ENCODE peak calls at places on chromosome X, in five cellular contexts. Y, J, I, S and R are unnamed samples.

GRCh38 chrX:86002076-86002896 is 45.1 kb downstream of the CHM start:
- DNase-seq in Y (no peak), I (no peak), J (no peak), S (peak), R (no peak)

GRCh38 chrX:149208285-149208684 is 296.8 kb downstream of the IDS start:
- DNase-seq in Y (no peak), J (no peak), I (no peak), S (no peak), R (no peak)

GRCh38 chrX:16114640-16115039 is 8.7 kb upstream of the GRPR start:
- DNase-seq in Y (no peak), I (no peak), S (no peak), J (no peak), R (no peak)

GRCh38 chrX:130741584-130741983 is 161.4 kb downstream of the ENOX2 start:
- DNase-seq in Y (no peak), S (no peak), I (no peak), J (no peak), R (no peak)

GRCh38 chrX:40109288-40110008 is 11.7 kb upstream of the BCOR start:
- DNase-seq in J (no peak), I (peak), S (peak), Y (no peak), R (no peak)

GRCh38 chrX:5242091-5242790 is 986.4 kb downstream of the NLGN4X start:
- DNase-seq in S (no peak), Y (no peak), I (no peak), J (no peak), R (no peak)

GRCh38 chrX:70508296-70508911 is 63.8 kb downstream of the DLG3 start:
- DNase-seq in S (no peak), I (no peak), J (no peak), Y (no peak), R (no peak)

GRCh38 chrX:134101636-134102035 is 116.2 kb upstream of the GPC3 start:
- DNase-seq in I (no peak), J (no peak), S (no peak), Y (no peak), R (no peak)

GRCh38 chrX:10761447-10761846 is 141.1 kb upstream of the MID1 start:
- DNase-seq in J (no peak), S (no peak), Y (no peak), I (no peak), R (no peak)

GRCh38 chrX:97066381-97066780 is 182.7 kb downstream of the RPA4 start:
- DNase-seq in I (no peak), Y (no peak), S (no peak), J (no peak), R (no peak)

GRCh38 chrX:39576081-39576701 is 521.6 kb downstream of the BCOR start:
- DNase-seq in S (no peak), Y (no peak), I (no peak), J (no peak), R (no peak)

GRCh38 chrX:41127476-41128192 is 42.4 kb downstream of the USP9X start:
- DNase-seq in Y (no peak), I (no peak), S (peak), J (no peak), R (no peak)

GRCh38 chrX:132636080-132636479 is 147.2 kb upstream of the MBNL3 start:
- DNase-seq in I (no peak), S (no peak), Y (no peak), J (no peak), R (no peak)

GRCh38 chrX:24117288-24117687 is 32.2 kb upstream of the ZFX start:
- DNase-seq in Y (no peak), I (no peak), J (no peak), S (peak), R (no peak)

GRCh38 chrX:139831689-139832456 is 101.0 kb downstream of the ATP11C start:
- DNase-seq in J (no peak), S (peak), I (no peak), Y (no peak), R (no peak)

GRCh38 chrX:25191403-25191802 is 175.6 kb upstream of the ARX start:
- DNase-seq in I (no peak), S (no peak), J (no peak), Y (no peak), R (no peak)

GRCh38 chrX:124984140-124984813 is 335.4 kb upstream of the TEX13C start:
- DNase-seq in J (no peak), I (no peak), Y (no peak), S (no peak), R (no peak)

DNA sequence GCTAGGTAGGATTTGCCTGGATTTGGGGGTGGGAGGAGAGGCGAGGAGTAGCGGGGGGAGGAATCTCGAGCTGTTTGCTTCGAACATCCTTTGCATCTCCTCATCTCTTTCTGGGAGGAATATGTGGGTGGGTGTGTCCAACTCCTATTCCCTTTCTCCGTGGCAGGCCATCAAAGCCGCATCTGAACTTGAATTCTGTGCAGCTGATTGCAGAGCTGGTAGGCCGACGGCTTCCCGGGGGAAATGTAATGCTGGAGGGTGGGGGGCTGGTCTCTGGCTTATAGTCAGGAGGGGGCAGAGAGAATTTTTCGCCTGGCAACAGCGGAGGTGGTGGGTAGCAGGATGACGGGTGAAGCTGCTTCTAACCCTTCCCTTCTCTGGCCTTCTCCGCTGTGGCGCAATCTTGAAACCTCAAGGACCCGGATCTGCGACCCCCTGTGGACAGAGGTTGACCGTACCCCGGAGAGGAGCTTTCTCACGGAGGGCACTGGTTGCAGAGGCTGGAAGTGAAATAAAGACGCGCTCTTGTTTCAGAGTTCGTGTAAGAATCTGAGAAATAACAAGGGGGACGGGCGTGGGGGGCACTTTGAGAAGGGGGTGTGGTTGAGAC is 654 bp downstream of the ZCCHC12 start:
- DNase-seq in I (no peak), Y (peak), J (no peak), S (no peak), R (no peak)
- TF ChIP-seq CTCF in I (no peak), Y (no peak), J (no peak), S (no peak), R (no peak)

DNA sequence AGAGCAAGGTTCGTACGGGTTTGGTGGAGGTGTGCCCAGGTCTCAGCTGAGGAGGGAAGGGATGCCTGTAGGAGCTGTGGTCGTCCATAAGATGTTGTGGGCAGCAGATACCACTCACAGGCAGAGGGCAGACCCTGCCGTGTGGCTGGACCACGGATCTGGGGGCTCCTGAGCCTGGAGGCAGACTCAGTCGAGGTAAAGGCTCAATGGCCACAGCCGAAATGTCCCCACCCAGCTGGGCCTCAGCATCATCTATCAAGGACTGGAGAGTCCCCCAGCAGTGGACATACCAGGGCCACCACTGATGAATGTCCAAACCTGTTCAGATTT is 98.5 kb downstream of the DHRSX start:
- DNase-seq in Y (no peak), S (no peak), J (no peak), I (no peak), R (no peak)
- TF ChIP-seq CTCF in Y (no peak), S (peak), J (no peak), I (no peak), R (no peak)

GRCh38 chrX:43564953-43565352 is 91.1 kb upstream of the MAOA start:
- DNase-seq in J (no peak), S (no peak), Y (no peak), I (no peak), R (no peak)
- TF ChIP-seq CTCF in J (no peak), S (peak), Y (no peak), I (no peak), R (no peak)

DNA sequence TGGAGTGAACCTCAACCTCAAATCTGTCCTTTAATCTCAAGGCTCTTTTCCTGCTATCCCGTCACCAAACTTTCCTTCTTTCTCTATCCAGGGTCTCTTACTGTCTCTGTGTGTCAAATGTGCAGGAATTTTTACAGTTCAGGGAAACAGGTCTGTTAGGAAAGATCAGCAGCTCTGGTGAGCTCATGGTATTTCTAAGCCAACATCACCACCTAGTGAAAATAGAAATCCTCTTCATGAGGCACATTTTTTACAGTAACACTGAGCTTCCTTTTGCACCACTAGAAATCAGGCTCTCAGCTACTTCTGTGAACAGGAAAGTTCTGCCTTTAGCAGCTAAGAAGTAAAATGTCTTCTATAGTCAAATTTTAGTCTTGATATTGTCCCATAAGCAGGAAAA is 39.6 kb downstream of the NUDT11 start:
- DNase-seq in I (no peak), S (peak), Y (no peak), J (no peak), R (no peak)
- TF ChIP-seq CTCF in I (no peak), S (peak), Y (peak), J (no peak), R (no peak)

GRCh38 chrX:136954930-136955329 is 74.4 kb upstream of the RBMX start:
- DNase-seq in J (no peak), Y (no peak), S (peak), I (no peak), R (no peak)
- TF ChIP-seq CTCF in J (no peak), Y (peak), S (peak), I (peak), R (no peak)

GRCh38 chrX:45143455-45143854 is 57.2 kb downstream of the DIPK2B start:
- DNase-seq in I (no peak), J (no peak), Y (no peak), S (no peak), R (no peak)
- TF ChIP-seq CTCF in I (no peak), J (no peak), Y (no peak), S (no peak), R (no peak)

GRCh38 chrX:106791495-106791894 is 11.0 kb upstream of the TBC1D8B start:
- DNase-seq in J (no peak), Y (no peak), S (no peak), I (no peak), R (no peak)
- TF ChIP-seq CTCF in J (no peak), Y (peak), S (peak), I (no peak), R (no peak)

DNA sequence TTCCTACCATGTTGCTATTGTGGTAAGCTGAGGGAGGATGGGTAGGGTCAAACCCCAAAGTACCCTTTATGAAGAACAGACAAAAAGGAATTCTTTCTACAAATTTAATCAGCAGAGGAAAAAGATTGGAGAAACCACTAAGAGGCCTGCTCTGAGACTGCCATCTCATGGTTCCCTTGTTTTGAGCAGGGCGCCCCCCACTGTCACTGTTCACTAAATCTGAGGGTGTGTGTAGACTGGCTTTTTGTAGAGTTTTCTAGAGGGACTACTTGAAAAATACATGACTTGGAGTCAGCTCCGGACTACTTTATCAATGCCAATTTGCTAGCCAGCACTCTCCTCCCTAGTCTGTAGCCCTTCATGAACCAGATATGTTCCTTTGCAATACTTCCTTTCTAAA is 324.8 kb downstream of the FRMPD4 start:
- DNase-seq in S (no peak), J (no peak), I (no peak), Y (no peak), R (no peak)
- TF ChIP-seq CTCF in S (no peak), J (no peak), I (no peak), Y (no peak), R (no peak)

GRCh38 chrX:54064564-54064963 is 20.3 kb upstream of the PHF8 start:
- DNase-seq in J (no peak), Y (no peak), I (no peak), S (no peak), R (no peak)

GRCh38 chrX:54067741-54068140 is 23.5 kb upstream of the PHF8 start:
- DNase-seq in J (no peak), S (no peak), Y (no peak), I (no peak), R (no peak)

GRCh38 chrX:54066841-54067240 is 22.6 kb upstream of the PHF8 start:
- DNase-seq in J (no peak), S (no peak), I (no peak), Y (no peak), R (no peak)

GRCh38 chrX:54063361-54063760 is 19.1 kb upstream of the PHF8 start:
- DNase-seq in J (no peak), S (no peak), I (no peak), Y (no peak), R (no peak)
- TF ChIP-seq CTCF in J (no peak), S (no peak), I (no peak), Y (no peak), R (no peak)